ENCODE peak calls at places on chromosome 1, in four cellular contexts. E, R, W and T are unnamed samples.

GRCh38 chr1:110489406-110489805 is 29.6 kb downstream of the KCNA10 start:
- DNase-seq in E (no peak), R (no peak), W (no peak), T (no peak)

GRCh38 chr1:102836991-102837390 is 271.3 kb downstream of the COL11A1 start:
- DNase-seq in E (no peak), R (no peak), W (no peak), T (peak)

GRCh38 chr1:64327119-64327518 is 123.7 kb downstream of the UBE2U start:
- DNase-seq in E (no peak), R (no peak), W (no peak), T (no peak)

GRCh38 chr1:223713546-223714420 is 1.4 kb downstream of the CAPN2 start:
- DNase-seq in E (no peak), R (peak), W (no peak), T (peak)

GRCh38 chr1:157269656-157270375 is 131.6 kb upstream of the ETV3 start:
- DNase-seq in E (no peak), R (no peak), W (no peak), T (no peak)

GRCh38 chr1:162541619-162542141 is 19.8 kb upstream of the UAP1 start:
- DNase-seq in E (no peak), R (no peak), W (peak), T (peak)

GRCh38 chr1:1349256-1350012 is at the start of gene DVL1:
- DNase-seq in E (peak), R (peak), W (peak), T (peak)

GRCh38 chr1:41862411-41863221 is 56.1 kb downstream of the HIVEP3 start:
- DNase-seq in E (no peak), R (peak), W (peak), T (peak)